ENCODE peak calls at places on chromosomes 2 and 18, in five cellular contexts. P, K, E, T and R are unnamed samples.

GRCh38 chr2:76506538-76506937 is 795.8 kb upstream of the GCFC2 start:
- DNase-seq in K (no peak), P (no peak), T (no peak), E (no peak), R (no peak)

GRCh38 chr2:39289609-39290008 is 45.8 kb upstream of the CDKL4 start:
- DNase-seq in P (no peak), K (peak; percentile 26), T (no peak), E (no peak), R (no peak)

GRCh38 chr2:100009743-100010142 is 132.6 kb downstream of the AFF3 start:
- DNase-seq in E (no peak), T (no peak), P (no peak), K (no peak), R (no peak)

GRCh38 chr2:53874401-53874950 is 14.7 kb upstream of the GPR75 start:
- DNase-seq in P (no peak), E (no peak), T (no peak), K (no peak), R (no peak)

GRCh38 chr2:43184339-43184895 is 42.0 kb downstream of the ZFP36L2 start:
- DNase-seq in P (no peak), E (no peak), T (peak; percentile 78), K (peak; percentile 78), R (no peak)

GRCh38 chr2:197846789-197847188 is 42.4 kb downstream of the PLCL1 start:
- DNase-seq in T (peak; percentile 47), K (peak; percentile 73), E (no peak), P (no peak), R (no peak)

GRCh38 chr2:38716185-38716584 is 35.0 kb downstream of the SRSF7 start:
- DNase-seq in E (no peak), T (peak; percentile 92), P (no peak), K (peak; percentile 91), R (no peak)

GRCh38 chr2:238135601-238136150 is 2.8 kb upstream of the KLHL30 start:
- DNase-seq in K (no peak), E (no peak), P (no peak), T (no peak), R (no peak)

GRCh38 chr2:200184748-200185574 is 121.5 kb upstream of the SPATS2L start:
- DNase-seq in K (no peak), T (no peak), P (no peak), E (no peak), R (no peak)

GRCh38 chr2:241755777-241756176 is 20.8 kb upstream of the GAL3ST2 start:
- DNase-seq in K (no peak), P (no peak), E (no peak), T (no peak), R (no peak)

GRCh38 chr18:50747849-50748242 is 72.0 kb downstream of the MRO start:
- DNase-seq in T (no peak), K (no peak), P (no peak), E (no peak), R (no peak)

GRCh38 chr2:216520156-216520555 is 21.5 kb downstream of the RPL37A start:
- DNase-seq in K (peak; percentile 73), P (no peak), E (no peak), T (no peak), R (no peak)

GRCh38 chr2:239544846-239545465 is 144.1 kb upstream of the HDAC4 start:
- DNase-seq in P (no peak), T (no peak), K (no peak), E (no peak), R (no peak)

GRCh38 chr2:11746807-11747459 is 501 bp downstream of the LPIN1 start:
- DNase-seq in P (peak; percentile 67), K (peak; percentile 16), T (peak; percentile 44), E (no peak), R (peak; percentile 72)

GRCh38 chr18:9876867-9877654 is 8.7 kb upstream of the TXNDC2 start:
- DNase-seq in T (peak; percentile 93), P (no peak), K (peak; percentile 97), E (no peak), R (peak; percentile 96)

GRCh38 chr2:149686677-149687427 is 99.3 kb upstream of the MMADHC start:
- DNase-seq in K (no peak), P (no peak), T (no peak), E (no peak), R (no peak)

GRCh38 chr2:134320930-134321329 is 67.1 kb downstream of the MGAT5 start:
- DNase-seq in P (no peak), E (no peak), T (no peak), K (no peak), R (no peak)

GRCh38 chr2:168118733-168119518 is 128.5 kb downstream of the STK39 start:
- DNase-seq in T (peak; percentile 80), P (no peak), E (peak; percentile 77), K (peak; percentile 82), R (peak; percentile 87)

GRCh38 chr18:62877448-62878221 is 162.3 kb downstream of the PHLPP1 start:
- DNase-seq in T (peak; percentile 47), E (peak; percentile 61), K (peak; percentile 65), P (peak; percentile 42), R (peak; percentile 96)

GRCh38 chr2:144441711-144442141 is 78.2 kb downstream of the ZEB2 start:
- DNase-seq in P (no peak), E (no peak), T (no peak), K (no peak), R (no peak)
- H3K4me1 ChIP-seq in P (peaks cover 6% of the 10 kb centered on the region), E (peaks cover 18% of the 10 kb centered on the region), T (peaks cover 1% of the 10 kb centered on the region), K (peaks cover 4% of the 10 kb centered on the region), R (peaks cover 17% of the 10 kb centered on the region)

DNA sequence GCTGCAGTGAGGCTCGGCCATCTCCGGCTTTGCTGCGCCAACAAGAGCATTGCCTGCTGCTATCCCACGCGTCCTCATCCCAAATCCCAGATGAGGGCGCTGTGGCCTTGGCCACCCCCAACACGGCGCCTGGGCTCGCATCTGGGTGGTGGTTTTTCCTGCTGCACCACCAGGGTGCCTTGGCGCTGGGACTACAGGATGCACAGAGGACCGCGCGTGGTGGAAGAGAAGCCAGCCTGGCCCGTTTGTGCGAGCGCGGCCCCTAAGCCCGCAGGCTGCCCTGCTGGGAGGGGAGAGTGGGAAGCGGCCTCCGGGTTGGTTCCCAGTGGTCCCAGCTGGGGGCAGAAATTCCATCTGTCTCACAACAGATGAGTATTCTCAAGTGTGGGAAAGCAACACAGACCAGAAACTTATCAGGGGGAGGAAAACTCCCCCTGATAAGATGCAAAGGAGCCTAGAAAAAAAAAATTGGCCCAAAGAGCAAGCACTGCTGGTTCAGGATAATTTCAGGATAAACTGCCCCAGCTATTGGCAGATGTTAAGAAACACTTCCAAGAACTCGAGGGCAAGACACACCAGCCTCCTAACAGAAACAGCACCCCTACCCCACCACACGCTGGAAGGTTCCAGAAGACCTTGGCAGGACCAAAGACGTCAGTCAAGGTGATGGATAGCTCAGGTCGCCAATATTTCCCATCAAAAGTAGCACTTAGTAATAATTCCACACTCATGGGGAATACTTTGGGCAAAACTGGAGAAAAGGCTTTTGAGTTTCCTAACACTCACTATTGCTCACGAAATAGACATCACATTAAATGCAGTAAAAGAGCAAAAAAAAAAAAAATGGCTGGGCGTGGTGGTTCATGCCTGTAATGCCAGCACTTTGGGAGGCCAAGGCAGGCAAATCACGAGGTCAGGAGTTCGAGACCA is 152.1 kb downstream of the PXDN start:
- DNase-seq in K (peak; percentile 77), P (peak; percentile 91), E (peak; percentile 46), T (peak; percentile 79), R (peak; percentile 93)
- H3K4ac ChIP-seq in K (peak overlapping the region; percentile 81), P (no peak overlapping the region), E (no peak overlapping the region), T (no peak overlapping the region), R (no peak overlapping the region)

DNA sequence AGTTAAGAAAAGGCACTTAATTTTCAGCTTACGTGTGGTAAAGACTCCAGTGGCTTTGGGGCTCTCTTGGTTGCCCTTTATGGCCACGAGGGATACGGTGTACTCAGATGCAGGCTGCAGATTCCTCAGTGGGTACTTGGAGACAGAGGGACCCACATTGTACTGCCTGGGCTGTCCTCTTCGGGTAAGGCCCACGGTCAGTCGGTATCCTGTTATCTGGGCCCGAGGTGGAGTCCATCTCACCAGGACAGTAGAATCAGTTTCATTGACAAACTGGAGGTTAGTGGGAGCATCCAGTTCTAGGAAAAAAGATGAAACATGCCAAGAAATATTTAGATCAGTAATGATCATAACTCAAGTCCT is 31.5 kb downstream of the FN1 start:
- DNase-seq in T (no peak), K (no peak), P (no peak), E (no peak), R (no peak)
- H3K9ac ChIP-seq in T (peak overlapping the region; percentile 70), K (no peak overlapping the region), P (no peak overlapping the region), E (no peak overlapping the region), R (no peak overlapping the region)

DNA sequence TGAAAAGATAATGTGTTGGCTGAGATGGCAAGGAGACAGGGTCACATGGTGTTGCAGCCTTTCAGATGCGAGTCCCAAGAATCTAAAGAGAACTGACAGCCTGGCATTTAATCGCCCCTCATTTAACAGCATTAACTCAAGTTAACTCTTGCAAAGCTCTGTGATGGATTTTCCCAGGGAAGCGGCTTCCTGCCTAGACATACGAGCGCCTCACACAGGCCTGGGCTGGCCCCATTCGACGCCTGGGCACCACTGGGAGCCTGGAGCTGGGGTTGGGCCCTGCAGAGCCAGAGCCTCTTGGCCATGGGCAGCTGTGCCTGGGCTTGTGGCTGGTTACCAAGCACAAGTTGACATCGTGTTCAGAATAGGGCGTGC is 140.8 kb downstream of the SEPTIN10 start:
- DNase-seq in P (no peak), E (no peak), K (no peak), T (no peak), R (no peak)
- H3K4me1 ChIP-seq in P (no peaks in the 10 kb centered on the region), E (peaks cover 4% of the 10 kb centered on the region), K (peaks cover 13% of the 10 kb centered on the region), T (peaks cover 54% of the 10 kb centered on the region), R (no peaks in the 10 kb centered on the region)

GRCh38 chr18:47817017-47817911 is 113.2 kb downstream of the SMAD2 start:
- DNase-seq in E (no peak), K (peak; percentile 6), T (no peak), P (no peak), R (peak; percentile 25)
- H3K4ac ChIP-seq in E (no peak overlapping the region), K (no peak overlapping the region), T (no peak overlapping the region), P (no peak overlapping the region), R (no peak overlapping the region)